ENCODE peak calls at places on chromosome 22, in ten cellular contexts. H is stomach, I is sigmoid colon, P is GM12878, C is K562, Z is transverse colon, X is HepG2, E is ovary, B is tibial nerve, G is H1. F is an unnamed sample. For H3K36me3, the result is how much of the 10 kb centered on the place peaks cover.

GRCh38 chr22:23691748-23692423 is 1.1 kb downstream of the RGL4 start:
- DNase-seq in H (no peak), I (no peak), P (no peak), C (no peak), Z (no peak), X (no peak), E (no peak), B (no peak), G (no peak), F (no peak)

GRCh38 chr22:30863161-30863833 is 105.3 kb downstream of the MORC2 start:
- DNase-seq in H (peak), I (peak), P (no peak), C (peak), Z (no peak), X (peak), E (no peak), B (peak), G (peak), F (peak)

GRCh38 chr22:19959587-19960490 is 18.2 kb upstream of the TXNRD2 start:
- DNase-seq in H (no peak), I (peak), P (no peak), C (no peak), Z (no peak), X (no peak), E (peak), B (no peak), G (no peak), F (no peak)

GRCh38 chr22:46761539-46762237 is 762 bp upstream of the TBC1D22A start:
- DNase-seq in H (no peak), I (no peak), P (no peak), C (peak), Z (no peak), X (no peak), E (no peak), B (no peak), G (no peak), F (no peak)

GRCh38 chr22:19843857-19844422 is 10.7 kb downstream of the GNB1L start:
- DNase-seq in H (no peak), I (peak), P (no peak), C (no peak), Z (no peak), X (no peak), E (no peak), B (no peak), G (peak), F (no peak)

GRCh38 chr22:32764330-32765116 is 37.0 kb upstream of the TIMP3 start:
- DNase-seq in H (no peak), I (peak), P (no peak), C (peak), Z (peak), X (no peak), E (no peak), B (peak), G (no peak), F (peak)

GRCh38 chr22:20425821-20426615 is 11.6 kb downstream of the SCARF2 start:
- DNase-seq in H (no peak), I (no peak), P (no peak), C (no peak), Z (no peak), X (no peak), E (no peak), B (no peak), G (no peak), F (no peak)

GRCh38 chr22:31081963-31082605 is 966 bp downstream of the SMTN start:
- DNase-seq in H (no peak), I (no peak), P (no peak), C (no peak), Z (peak), X (no peak), E (no peak), B (no peak), G (no peak), F (peak)

GRCh38 chr22:23183107-23183698 is 2.9 kb downstream of the BCR start:
- DNase-seq in H (peak), I (no peak), P (no peak), C (peak), Z (peak), X (peak), E (peak), B (peak), G (peak), F (no peak)

GRCh38 chr22:46537946-46538815 is 761 bp upstream of the CELSR1 start:
- DNase-seq in H (no peak), I (no peak), P (no peak), C (no peak), Z (no peak), X (no peak), E (no peak), B (no peak), G (peak), F (no peak)

DNA sequence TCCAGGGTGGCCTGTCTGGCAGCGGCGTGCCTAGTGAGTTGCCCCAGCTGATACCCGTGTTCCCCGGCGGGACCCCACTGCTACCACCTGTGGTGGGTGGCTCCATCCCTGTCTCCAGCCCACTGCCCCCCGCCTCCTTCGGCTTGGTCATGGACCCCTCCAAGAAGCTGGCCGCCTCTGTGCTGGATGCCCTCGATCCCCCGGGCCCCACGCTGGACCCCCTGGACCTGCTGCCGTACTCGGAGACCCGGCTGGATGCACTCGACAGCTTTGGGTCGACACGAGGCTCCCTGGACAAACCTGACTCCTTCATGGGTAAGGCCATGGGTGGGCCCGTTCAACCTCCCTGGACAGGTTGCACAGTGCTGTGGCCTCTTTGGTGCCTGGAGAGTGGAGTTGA is 38.5 kb downstream of the ZC3H7B start:
- DNase-seq in H (no peak), I (peak), P (no peak), C (no peak), Z (no peak), X (no peak), E (no peak), B (no peak), G (no peak), F (no peak)
- H3K36me3 ChIP-seq in H (half or more), I (under half), P (under half), C (half or more), Z (under half), X (half or more), E (under half), B (under half), G (under half), F (half or more)

GRCh38 chr22:45328822-45329535 is 19.2 kb downstream of the FAM118A start:
- DNase-seq in H (no peak), I (no peak), P (no peak), C (no peak), Z (no peak), X (no peak), E (no peak), B (no peak), G (no peak), F (peak)
- TF ChIP-seq EP300 in H (no peak), I (no peak), P (no peak), C (no peak), Z (no peak), X (no peak), E (no peak), B (no peak), G (no peak), F (no peak)

DNA sequence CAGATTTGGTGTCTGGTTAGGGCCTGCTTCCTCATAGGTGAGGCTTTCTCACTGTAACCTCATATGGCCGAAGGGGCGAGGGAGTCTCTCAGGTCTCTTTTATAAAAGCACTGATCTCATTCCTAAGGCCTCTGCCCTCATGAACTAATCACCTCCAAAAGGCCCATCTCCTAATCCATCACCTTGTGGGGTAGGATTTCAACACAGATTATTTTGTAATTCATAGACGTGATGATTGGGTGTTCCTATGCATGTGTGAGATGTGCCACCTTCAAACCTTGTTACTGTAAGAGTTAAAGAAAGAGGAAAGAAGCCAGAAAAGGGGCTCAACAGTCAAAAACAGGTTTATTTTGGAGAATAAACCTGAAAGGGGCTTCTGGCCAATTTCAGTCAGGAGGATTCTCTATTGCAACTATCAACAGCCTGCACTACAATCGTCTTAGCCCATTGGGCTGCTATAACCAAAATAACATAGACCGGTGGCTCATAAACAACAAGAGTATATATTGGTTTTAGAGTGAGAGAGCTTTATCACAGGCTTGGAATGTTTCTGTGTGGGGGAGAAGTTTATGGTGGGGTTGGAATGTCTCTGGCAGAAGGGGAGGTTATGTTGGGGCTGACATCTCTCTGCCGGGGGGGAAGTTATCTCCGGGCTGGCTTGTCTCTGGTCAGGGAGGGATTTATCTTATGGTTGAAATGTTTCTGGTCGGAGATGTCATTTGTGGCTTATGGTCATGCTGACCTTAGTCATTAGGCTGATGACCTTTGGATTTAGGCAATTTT is 35.0 kb downstream of the CSF2RB start:
- DNase-seq in H (no peak), I (no peak), P (no peak), C (no peak), Z (no peak), X (no peak), E (no peak), B (no peak), G (no peak), F (no peak)
- H3K27ac ChIP-seq in H (no peak), I (peak), P (no peak), C (no peak), Z (no peak), X (no peak), E (no peak), B (no peak), G (no peak), F (no peak)

GRCh38 chr22:49784987-49785614 is 42.6 kb downstream of the BRD1 start:
- DNase-seq in H (no peak), I (no peak), P (no peak), C (no peak), Z (no peak), X (no peak), E (no peak), B (no peak), G (no peak), F (no peak)
- H3K36me3 ChIP-seq in H (under half), I (under half), P (under half), C (half or more), Z (under half), X (half or more), E (under half), B (under half), G (under half), F (half or more)

GRCh38 chr22:43000441-43001175 is 14.3 kb downstream of the PACSIN2 start:
- DNase-seq in H (no peak), I (peak), P (no peak), C (peak), Z (no peak), X (no peak), E (no peak), B (no peak), G (no peak), F (no peak)
- TF ChIP-seq EP300 in H (no peak), I (no peak), P (no peak), C (no peak), Z (no peak), X (no peak), E (no peak), B (no peak), G (no peak), F (no peak)

DNA sequence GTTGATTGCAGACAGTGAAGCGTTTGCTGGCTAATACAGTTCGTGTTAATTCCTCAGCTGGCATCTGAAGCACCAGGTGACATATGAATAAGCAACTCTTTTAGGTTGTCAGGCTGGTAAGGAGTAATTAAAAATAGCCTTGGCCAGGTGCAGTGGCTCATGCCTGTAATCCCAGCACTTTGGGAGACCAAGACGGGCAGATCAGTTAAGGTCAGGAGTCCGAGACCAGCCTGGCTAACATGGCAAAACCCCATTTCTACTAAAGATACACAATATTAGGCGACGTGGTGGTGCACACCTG is 74.9 kb downstream of the CECR2 start:
- DNase-seq in H (no peak), I (no peak), P (no peak), C (no peak), Z (no peak), X (no peak), E (no peak), B (no peak), G (no peak), F (no peak)
- H3K27ac ChIP-seq in H (no peak), I (no peak), P (no peak), C (no peak), Z (no peak), X (no peak), E (no peak), B (no peak), G (no peak), F (no peak)

F was measured in suprapubic skin.